ENCODE peak calls at places on chromosomes 11 and 22, in five cellular contexts. One of them, this sample, is unnamed.

GRCh38 chr22:25419247-25420113 is 145.0 kb upstream of the GRK3 start:
- DNase-seq in A549: no peak
- DNase-seq in astrocyte of the cerebellum: no peak
- DNase-seq in cardiac fibroblast: peak
- DNase-seq in thoracic aorta: no peak
- DNase-seq in this sample: no peak

GRCh38 chr11:21565283-21565682 is 627.6 kb upstream of the ANO5 start:
- DNase-seq in A549: no peak
- DNase-seq in astrocyte of the cerebellum: no peak
- DNase-seq in cardiac fibroblast: no peak
- DNase-seq in thoracic aorta: no peak
- DNase-seq in this sample: no peak

GRCh38 chr11:120197254-120197891 is 13.5 kb upstream of the OAF start:
- DNase-seq in A549: no peak
- DNase-seq in astrocyte of the cerebellum: no peak
- DNase-seq in cardiac fibroblast: no peak
- DNase-seq in thoracic aorta: no peak
- DNase-seq in this sample: no peak

GRCh38 chr11:8612522-8612921 is 18.5 kb upstream of the STK33 start:
- DNase-seq in A549: no peak
- DNase-seq in astrocyte of the cerebellum: no peak
- DNase-seq in cardiac fibroblast: no peak
- DNase-seq in thoracic aorta: no peak
- DNase-seq in this sample: no peak

GRCh38 chr22:23302171-23303002 is 122.1 kb downstream of the BCR start:
- DNase-seq in A549: no peak
- DNase-seq in astrocyte of the cerebellum: no peak
- DNase-seq in cardiac fibroblast: peak
- DNase-seq in thoracic aorta: no peak
- DNase-seq in this sample: no peak

GRCh38 chr11:99325807-99326206 is 305.1 kb downstream of the CNTN5 start:
- DNase-seq in A549: peak
- DNase-seq in astrocyte of the cerebellum: peak
- DNase-seq in cardiac fibroblast: peak
- DNase-seq in thoracic aorta: no peak
- DNase-seq in this sample: no peak

GRCh38 chr11:116640641-116641402 is 132.0 kb downstream of the BUD13 start:
- DNase-seq in A549: no peak
- DNase-seq in astrocyte of the cerebellum: no peak
- DNase-seq in cardiac fibroblast: no peak
- DNase-seq in thoracic aorta: no peak
- DNase-seq in this sample: no peak

GRCh38 chr22:27851974-27852713 is 50.6 kb upstream of the MN1 start:
- DNase-seq in A549: no peak
- DNase-seq in astrocyte of the cerebellum: no peak
- DNase-seq in cardiac fibroblast: peak
- DNase-seq in thoracic aorta: no peak
- DNase-seq in this sample: no peak

GRCh38 chr11:7572001-7572712 is 58.4 kb downstream of the PPFIBP2 start:
- DNase-seq in A549: peak
- DNase-seq in astrocyte of the cerebellum: no peak
- DNase-seq in cardiac fibroblast: no peak
- DNase-seq in thoracic aorta: no peak
- DNase-seq in this sample: no peak

GRCh38 chr11:65035579-65035978 is 5.4 kb upstream of the SAC3D1 start:
- DNase-seq in A549: no peak
- DNase-seq in astrocyte of the cerebellum: no peak
- DNase-seq in cardiac fibroblast: no peak
- DNase-seq in thoracic aorta: no peak
- DNase-seq in this sample: no peak

GRCh38 chr11:122189259-122189658 is 73.2 kb upstream of the BLID start:
- DNase-seq in A549: peak
- DNase-seq in astrocyte of the cerebellum: peak
- DNase-seq in cardiac fibroblast: peak
- DNase-seq in thoracic aorta: no peak
- DNase-seq in this sample: no peak

GRCh38 chr11:75606099-75606498 is 44.0 kb downstream of the SERPINH1 start:
- DNase-seq in A549: no peak
- DNase-seq in astrocyte of the cerebellum: no peak
- DNase-seq in cardiac fibroblast: no peak
- DNase-seq in thoracic aorta: no peak
- DNase-seq in this sample: no peak

GRCh38 chr22:17920145-17920605 is 104.2 kb downstream of the MICAL3 start:
- DNase-seq in A549: no peak
- DNase-seq in astrocyte of the cerebellum: no peak
- DNase-seq in cardiac fibroblast: peak
- DNase-seq in thoracic aorta: no peak
- DNase-seq in this sample: no peak

GRCh38 chr11:64533501-64533900 is 57.5 kb upstream of the SLC22A12 start:
- DNase-seq in A549: no peak
- DNase-seq in astrocyte of the cerebellum: no peak
- DNase-seq in cardiac fibroblast: no peak
- DNase-seq in thoracic aorta: no peak
- DNase-seq in this sample: no peak

GRCh38 chr11:72162891-72163492 is 27.5 kb downstream of the FOLR3 start:
- DNase-seq in A549: no peak
- DNase-seq in astrocyte of the cerebellum: no peak
- DNase-seq in cardiac fibroblast: no peak
- DNase-seq in thoracic aorta: no peak
- DNase-seq in this sample: no peak

GRCh38 chr22:49780281-49780991 is 47.2 kb downstream of the BRD1 start:
- DNase-seq in A549: no peak
- DNase-seq in astrocyte of the cerebellum: no peak
- DNase-seq in cardiac fibroblast: peak
- DNase-seq in thoracic aorta: no peak
- DNase-seq in this sample: no peak

GRCh38 chr11:15178214-15178613 is 63.5 kb downstream of the INSC start:
- DNase-seq in A549: no peak
- DNase-seq in astrocyte of the cerebellum: no peak
- DNase-seq in cardiac fibroblast: no peak
- DNase-seq in thoracic aorta: no peak
- DNase-seq in this sample: no peak

GRCh38 chr11:14095882-14096281 is 133.4 kb downstream of the SPON1 start:
- DNase-seq in A549: no peak
- DNase-seq in astrocyte of the cerebellum: no peak
- DNase-seq in cardiac fibroblast: no peak
- DNase-seq in thoracic aorta: no peak
- DNase-seq in this sample: no peak

GRCh38 chr22:24772493-24773220 is 1.9 kb downstream of the PIWIL3 start:
- DNase-seq in A549: peak
- DNase-seq in astrocyte of the cerebellum: peak
- DNase-seq in cardiac fibroblast: peak
- DNase-seq in thoracic aorta: no peak
- DNase-seq in this sample: no peak

GRCh38 chr22:48080304-48081165 is 1318.1 kb downstream of the TBC1D22A start:
- DNase-seq in A549: no peak
- DNase-seq in astrocyte of the cerebellum: no peak
- DNase-seq in cardiac fibroblast: no peak
- DNase-seq in thoracic aorta: no peak
- DNase-seq in this sample: no peak

GRCh38 chr22:32055069-32055468 is 12.0 kb downstream of the SLC5A1 start:
- DNase-seq in A549: no peak
- DNase-seq in astrocyte of the cerebellum: no peak
- DNase-seq in cardiac fibroblast: no peak
- DNase-seq in thoracic aorta: no peak
- DNase-seq in this sample: peak

GRCh38 chr11:110428956-110429613 is 663 bp upstream of the FDX1 start:
- DNase-seq in A549: no peak
- DNase-seq in astrocyte of the cerebellum: no peak
- DNase-seq in cardiac fibroblast: no peak
- DNase-seq in thoracic aorta: no peak
- DNase-seq in this sample: no peak

GRCh38 chr11:110429614-110430266 is at the start of gene FDX1:
- DNase-seq in A549: peak
- DNase-seq in astrocyte of the cerebellum: peak
- DNase-seq in cardiac fibroblast: peak
- DNase-seq in thoracic aorta: peak
- DNase-seq in this sample: no peak

GRCh38 chr11:110431212-110432073 is 1.7 kb downstream of the FDX1 start:
- DNase-seq in A549: no peak
- DNase-seq in astrocyte of the cerebellum: no peak
- DNase-seq in cardiac fibroblast: peak
- DNase-seq in thoracic aorta: no peak
- DNase-seq in this sample: no peak

GRCh38 chr11:110432713-110433392 is 3.1 kb downstream of the FDX1 start:
- DNase-seq in A549: peak
- DNase-seq in astrocyte of the cerebellum: no peak
- DNase-seq in cardiac fibroblast: peak
- DNase-seq in thoracic aorta: no peak
- DNase-seq in this sample: no peak

DNA sequence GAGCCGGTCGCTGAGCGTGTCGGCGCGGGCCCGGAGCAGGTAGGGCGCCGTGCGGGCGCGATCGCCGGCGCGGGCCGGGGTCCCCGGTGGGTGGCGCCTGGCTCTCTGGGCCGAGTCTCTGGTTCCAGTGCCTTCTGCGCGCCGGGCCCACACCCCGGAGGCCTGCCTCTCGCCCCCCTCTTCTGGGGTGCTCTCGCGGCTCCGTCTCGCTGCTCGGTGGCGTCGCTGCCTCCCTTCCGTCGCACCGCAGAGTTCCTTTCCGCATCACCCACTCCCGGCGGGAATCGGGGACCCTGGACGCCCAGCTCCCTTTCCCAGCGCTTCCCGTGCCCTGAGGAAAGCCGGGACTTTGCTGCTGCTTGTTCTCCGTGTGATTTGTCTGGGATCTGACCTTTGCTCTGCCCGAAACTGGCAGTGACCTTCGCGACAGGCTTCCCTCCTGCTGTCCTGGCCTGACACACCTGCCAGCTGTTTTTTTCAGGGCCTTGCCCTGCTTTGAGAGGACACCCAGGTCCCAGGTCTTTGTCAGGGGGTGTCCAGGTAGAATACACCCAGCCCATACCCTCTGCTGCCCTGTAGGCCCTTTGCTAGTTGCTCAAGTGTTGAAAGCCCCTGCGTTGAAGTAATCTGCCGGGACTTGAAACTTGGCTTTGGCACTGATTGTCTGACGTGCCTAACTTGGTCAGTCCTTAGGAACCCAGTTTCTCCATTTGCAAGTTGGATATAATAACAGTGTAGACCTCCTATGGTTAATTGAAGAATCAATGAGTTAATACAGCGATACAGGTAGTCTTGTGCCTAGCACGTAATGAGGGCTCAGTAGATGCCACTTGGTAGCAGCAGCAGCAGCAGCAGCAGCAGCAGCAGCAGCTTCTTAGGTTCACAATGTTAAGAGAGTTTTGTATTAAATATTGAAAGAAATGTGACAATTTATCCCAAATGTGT is 791 bp downstream of the FDX1 start:
- DNase-seq in A549: no peak
- DNase-seq in astrocyte of the cerebellum: no peak
- DNase-seq in cardiac fibroblast: peak
- DNase-seq in thoracic aorta: no peak
- DNase-seq in this sample: no peak
- TF ChIP-seq CTCF in A549: no peak
- TF ChIP-seq CTCF in astrocyte of the cerebellum: no peak
- TF ChIP-seq CTCF in cardiac fibroblast: no peak
- TF ChIP-seq CTCF in thoracic aorta: no peak
- TF ChIP-seq CTCF in this sample: no peak

GRCh38 chr22:37024339-37025157 is 5.0 kb downstream of the MPST start:
- DNase-seq in A549: no peak
- DNase-seq in astrocyte of the cerebellum: no peak
- DNase-seq in cardiac fibroblast: no peak
- DNase-seq in thoracic aorta: no peak
- DNase-seq in this sample: no peak
- TF ChIP-seq CTCF in A549: no peak
- TF ChIP-seq CTCF in astrocyte of the cerebellum: no peak
- TF ChIP-seq CTCF in cardiac fibroblast: no peak
- TF ChIP-seq CTCF in thoracic aorta: no peak
- TF ChIP-seq CTCF in this sample: no peak

DNA sequence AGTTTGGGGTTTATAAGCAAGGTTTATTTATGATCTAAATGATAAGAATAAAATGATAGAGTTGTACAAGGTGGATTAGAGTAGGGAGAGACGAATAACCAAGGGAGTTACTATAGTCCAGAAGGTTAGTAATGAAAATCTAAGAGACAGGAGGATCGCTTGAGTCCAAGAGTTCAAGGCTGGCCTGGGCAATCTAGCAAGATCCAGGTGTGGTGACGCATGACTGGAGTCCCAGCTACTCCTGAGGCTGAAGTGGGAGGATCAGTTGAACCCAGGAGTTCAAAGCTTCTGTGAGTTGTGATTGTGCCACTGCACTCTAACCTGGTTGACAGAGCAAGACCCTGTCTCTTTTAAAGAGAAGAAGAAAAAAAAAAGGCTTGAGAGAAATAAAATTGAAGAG is 12.3 kb downstream of the HMGXB4 start:
- DNase-seq in A549: no peak
- DNase-seq in astrocyte of the cerebellum: no peak
- DNase-seq in cardiac fibroblast: no peak
- DNase-seq in thoracic aorta: no peak
- DNase-seq in this sample: no peak
- TF ChIP-seq CTCF in A549: no peak
- TF ChIP-seq CTCF in astrocyte of the cerebellum: no peak
- TF ChIP-seq CTCF in cardiac fibroblast: no peak
- TF ChIP-seq CTCF in thoracic aorta: no peak
- TF ChIP-seq CTCF in this sample: no peak

GRCh38 chr11:128628686-128629085 is 41.3 kb upstream of the ETS1 start:
- DNase-seq in A549: no peak
- DNase-seq in astrocyte of the cerebellum: no peak
- DNase-seq in cardiac fibroblast: no peak
- DNase-seq in thoracic aorta: no peak
- DNase-seq in this sample: no peak

GRCh38 chr11:128628343-128628673 is 41.0 kb upstream of the ETS1 start:
- DNase-seq in A549: no peak
- DNase-seq in astrocyte of the cerebellum: no peak
- DNase-seq in cardiac fibroblast: no peak
- DNase-seq in thoracic aorta: no peak
- DNase-seq in this sample: no peak

GRCh38 chr11:128626913-128627665 is 39.7 kb upstream of the ETS1 start:
- DNase-seq in A549: no peak
- DNase-seq in astrocyte of the cerebellum: no peak
- DNase-seq in cardiac fibroblast: no peak
- DNase-seq in thoracic aorta: no peak
- DNase-seq in this sample: no peak

GRCh38 chr11:128629516-128630106 is 42.3 kb upstream of the ETS1 start:
- DNase-seq in A549: no peak
- DNase-seq in astrocyte of the cerebellum: no peak
- DNase-seq in cardiac fibroblast: no peak
- DNase-seq in thoracic aorta: no peak
- DNase-seq in this sample: no peak

DNA sequence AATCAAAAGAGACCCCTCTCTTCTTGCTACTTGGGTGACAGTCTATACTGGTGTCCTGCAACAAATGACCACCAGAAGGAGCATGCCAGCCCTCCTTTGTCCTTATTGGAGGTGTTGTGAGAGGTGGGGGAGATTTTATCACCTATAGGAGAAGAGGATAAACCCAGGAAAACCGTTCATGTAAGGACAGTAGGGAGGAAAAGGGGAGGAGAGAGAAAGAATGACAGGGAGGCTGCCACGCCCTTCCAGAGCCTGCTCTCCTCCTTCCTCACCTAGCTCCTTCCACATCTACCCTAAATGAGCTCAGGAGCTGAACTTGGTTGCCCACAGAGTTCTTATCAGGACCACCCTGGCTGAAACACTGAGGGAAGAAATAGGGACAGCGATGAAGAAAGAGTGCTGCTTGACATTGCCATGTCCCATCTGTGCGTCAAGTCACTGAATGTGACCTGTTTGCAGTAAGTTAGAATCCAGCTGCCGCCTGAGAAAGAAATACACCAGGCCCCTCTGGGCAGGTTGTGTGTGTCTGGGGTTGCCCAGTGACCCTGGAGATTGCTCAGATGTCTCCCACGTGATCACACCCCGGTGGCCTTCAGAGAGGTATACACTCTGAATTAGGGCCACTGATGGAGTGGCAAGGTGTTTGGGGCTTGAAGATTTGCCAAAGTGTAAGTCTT is 40.4 kb upstream of the ETS1 start:
- DNase-seq in A549: no peak
- DNase-seq in astrocyte of the cerebellum: no peak
- DNase-seq in cardiac fibroblast: no peak
- DNase-seq in thoracic aorta: no peak
- DNase-seq in this sample: no peak
- TF ChIP-seq CTCF in A549: no peak
- TF ChIP-seq CTCF in astrocyte of the cerebellum: peak
- TF ChIP-seq CTCF in cardiac fibroblast: peak
- TF ChIP-seq CTCF in thoracic aorta: no peak
- TF ChIP-seq CTCF in this sample: no peak

This sample was measured in LNCaP clone FGC.